ENCODE peak calls at places on chromosomes 7 and 10, in five cellular contexts. One of them, this sample, is unnamed.

GRCh38 chr7:158021836-158022235 is 565.8 kb downstream of the PTPRN2 start:
- DNase-seq in Panc1: no peak
- DNase-seq in HCT116: no peak
- DNase-seq in fibroblast of lung: no peak
- DNase-seq in cardiac fibroblast: no peak
- DNase-seq in this sample: no peak

GRCh38 chr10:61024801-61025201 is 80.8 kb upstream of the RHOBTB1 start:
- DNase-seq in HCT116: no peak
- DNase-seq in fibroblast of lung: peak
- DNase-seq in Panc1: no peak
- DNase-seq in cardiac fibroblast: peak
- DNase-seq in this sample: no peak

GRCh38 chr7:16028103-16028502 is 341.6 kb upstream of the MEOX2 start:
- DNase-seq in Panc1: no peak
- DNase-seq in cardiac fibroblast: peak
- DNase-seq in fibroblast of lung: peak
- DNase-seq in HCT116: no peak
- DNase-seq in this sample: peak

GRCh38 chr7:137488038-137488437 is 144.5 kb upstream of the PTN start:
- DNase-seq in Panc1: no peak
- DNase-seq in HCT116: no peak
- DNase-seq in fibroblast of lung: peak
- DNase-seq in cardiac fibroblast: peak
- DNase-seq in this sample: no peak

GRCh38 chr7:101164071-101164840 is 1.1 kb downstream of the VGF start:
- DNase-seq in Panc1: no peak
- DNase-seq in cardiac fibroblast: peak
- DNase-seq in HCT116: no peak
- DNase-seq in fibroblast of lung: peak
- DNase-seq in this sample: no peak

GRCh38 chr10:59674211-59674836 is 35.3 kb downstream of the SLC16A9 start:
- DNase-seq in fibroblast of lung: peak
- DNase-seq in cardiac fibroblast: peak
- DNase-seq in HCT116: no peak
- DNase-seq in Panc1: no peak
- DNase-seq in this sample: peak

GRCh38 chr10:9877978-9878377 is 1139.7 kb upstream of the CELF2 start:
- DNase-seq in Panc1: no peak
- DNase-seq in HCT116: no peak
- DNase-seq in cardiac fibroblast: no peak
- DNase-seq in fibroblast of lung: no peak
- DNase-seq in this sample: no peak

GRCh38 chr10:35331894-35332640 is 4.2 kb upstream of the CCNY start:
- DNase-seq in cardiac fibroblast: peak
- DNase-seq in Panc1: peak
- DNase-seq in HCT116: peak
- DNase-seq in fibroblast of lung: peak
- DNase-seq in this sample: peak

GRCh38 chr7:18469332-18469731 is 26.2 kb upstream of the HDAC9 start:
- DNase-seq in HCT116: no peak
- DNase-seq in Panc1: no peak
- DNase-seq in fibroblast of lung: peak
- DNase-seq in cardiac fibroblast: no peak
- DNase-seq in this sample: peak

GRCh38 chr10:124263726-124264125 is 155.0 kb downstream of the OAT start:
- DNase-seq in Panc1: no peak
- DNase-seq in cardiac fibroblast: no peak
- DNase-seq in fibroblast of lung: no peak
- DNase-seq in HCT116: no peak
- DNase-seq in this sample: no peak

GRCh38 chr10:124264711-124265390 is 153.9 kb downstream of the OAT start:
- DNase-seq in cardiac fibroblast: no peak
- DNase-seq in Panc1: no peak
- DNase-seq in fibroblast of lung: no peak
- DNase-seq in HCT116: no peak
- DNase-seq in this sample: no peak

GRCh38 chr10:124262971-124263370 is 155.8 kb downstream of the OAT start:
- DNase-seq in cardiac fibroblast: no peak
- DNase-seq in HCT116: no peak
- DNase-seq in Panc1: no peak
- DNase-seq in fibroblast of lung: no peak
- DNase-seq in this sample: no peak

GRCh38 chr10:124264271-124264670 is 154.5 kb downstream of the OAT start:
- DNase-seq in HCT116: no peak
- DNase-seq in Panc1: no peak
- DNase-seq in cardiac fibroblast: no peak
- DNase-seq in fibroblast of lung: no peak
- DNase-seq in this sample: no peak

GRCh38 chr10:124262249-124262865 is 156.4 kb downstream of the OAT start:
- DNase-seq in HCT116: no peak
- DNase-seq in Panc1: no peak
- DNase-seq in cardiac fibroblast: no peak
- DNase-seq in fibroblast of lung: no peak
- DNase-seq in this sample: no peak
- TF ChIP-seq CTCF in HCT116: no peak
- TF ChIP-seq CTCF in Panc1: no peak
- TF ChIP-seq CTCF in cardiac fibroblast: no peak
- TF ChIP-seq CTCF in fibroblast of lung: no peak
- TF ChIP-seq CTCF in this sample: no peak

GRCh38 chr10:86263907-86264306 is 102.7 kb downstream of the GRID1 start:
- DNase-seq in HCT116: no peak
- DNase-seq in Panc1: no peak
- DNase-seq in fibroblast of lung: no peak
- DNase-seq in cardiac fibroblast: no peak
- DNase-seq in this sample: no peak
- H3K4me3 ChIP-seq in HCT116: no peak
- H3K4me3 ChIP-seq in Panc1: no peak
- H3K4me3 ChIP-seq in fibroblast of lung: no peak
- H3K4me3 ChIP-seq in cardiac fibroblast: no peak
- H3K4me3 ChIP-seq in this sample: no peak

DNA sequence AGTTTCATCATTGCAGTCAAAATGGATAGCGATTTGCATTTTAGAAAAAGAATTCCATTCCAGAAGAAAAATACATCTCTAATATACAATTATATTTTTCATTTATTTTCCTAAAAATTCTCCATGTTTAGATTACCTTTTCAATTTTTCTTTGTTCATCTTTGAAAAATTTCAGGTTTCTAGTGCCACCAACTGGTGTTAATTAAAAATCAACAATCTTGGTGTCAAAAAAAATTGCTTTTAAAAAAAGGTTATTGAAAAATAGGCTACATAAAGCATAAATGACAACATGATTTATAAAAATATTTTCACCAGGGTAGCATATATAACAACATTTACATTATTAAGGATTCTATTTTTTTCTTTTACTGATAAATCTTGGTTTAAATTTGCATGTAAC is 53.0 kb downstream of the CCDC186 start:
- DNase-seq in HCT116: no peak
- DNase-seq in cardiac fibroblast: no peak
- DNase-seq in fibroblast of lung: no peak
- DNase-seq in Panc1: no peak
- DNase-seq in this sample: no peak
- TF ChIP-seq CTCF in HCT116: no peak
- TF ChIP-seq CTCF in cardiac fibroblast: no peak
- TF ChIP-seq CTCF in fibroblast of lung: no peak
- TF ChIP-seq CTCF in Panc1: no peak
- TF ChIP-seq CTCF in this sample: no peak

DNA sequence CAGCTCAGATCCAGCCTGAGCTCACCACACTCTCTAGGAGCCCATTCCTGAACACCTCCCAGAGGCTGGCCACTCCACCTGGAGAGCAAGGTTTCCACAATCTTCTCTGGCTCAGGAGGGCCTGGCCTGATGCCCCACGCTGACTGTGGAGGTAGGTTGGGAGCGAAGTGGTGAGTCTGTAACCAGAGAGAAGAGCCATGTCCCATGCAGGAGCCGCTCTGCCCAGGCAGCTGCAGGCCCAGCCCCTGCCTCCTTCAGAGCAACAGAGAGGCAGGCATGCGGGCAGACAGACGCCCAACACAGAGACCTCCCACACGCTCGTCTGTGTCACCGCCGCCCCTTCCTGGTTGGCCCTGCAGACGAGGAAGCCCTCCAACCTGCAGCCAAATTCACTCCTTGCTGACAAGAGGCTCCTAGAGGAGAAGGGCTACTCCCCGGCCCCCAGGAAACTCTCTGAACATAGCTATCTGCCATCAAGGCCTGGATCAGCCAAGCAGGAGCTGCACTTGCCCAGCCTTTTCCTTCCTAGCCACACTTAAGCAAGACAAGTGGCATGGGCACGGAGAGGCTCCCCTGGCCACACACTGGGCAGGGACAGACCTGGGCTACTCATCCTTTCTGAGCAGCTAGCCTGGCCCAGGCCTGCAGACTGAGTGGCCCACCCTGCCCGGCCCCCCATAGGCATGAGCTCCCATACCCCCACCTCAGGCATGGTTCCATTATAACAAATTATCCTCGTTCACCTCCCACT is 101.9 kb downstream of the GRID1 start:
- DNase-seq in HCT116: no peak
- DNase-seq in cardiac fibroblast: no peak
- DNase-seq in fibroblast of lung: no peak
- DNase-seq in Panc1: no peak
- DNase-seq in this sample: no peak
- H3K4me3 ChIP-seq in HCT116: no peak
- H3K4me3 ChIP-seq in cardiac fibroblast: no peak
- H3K4me3 ChIP-seq in fibroblast of lung: no peak
- H3K4me3 ChIP-seq in Panc1: no peak
- H3K4me3 ChIP-seq in this sample: no peak

DNA sequence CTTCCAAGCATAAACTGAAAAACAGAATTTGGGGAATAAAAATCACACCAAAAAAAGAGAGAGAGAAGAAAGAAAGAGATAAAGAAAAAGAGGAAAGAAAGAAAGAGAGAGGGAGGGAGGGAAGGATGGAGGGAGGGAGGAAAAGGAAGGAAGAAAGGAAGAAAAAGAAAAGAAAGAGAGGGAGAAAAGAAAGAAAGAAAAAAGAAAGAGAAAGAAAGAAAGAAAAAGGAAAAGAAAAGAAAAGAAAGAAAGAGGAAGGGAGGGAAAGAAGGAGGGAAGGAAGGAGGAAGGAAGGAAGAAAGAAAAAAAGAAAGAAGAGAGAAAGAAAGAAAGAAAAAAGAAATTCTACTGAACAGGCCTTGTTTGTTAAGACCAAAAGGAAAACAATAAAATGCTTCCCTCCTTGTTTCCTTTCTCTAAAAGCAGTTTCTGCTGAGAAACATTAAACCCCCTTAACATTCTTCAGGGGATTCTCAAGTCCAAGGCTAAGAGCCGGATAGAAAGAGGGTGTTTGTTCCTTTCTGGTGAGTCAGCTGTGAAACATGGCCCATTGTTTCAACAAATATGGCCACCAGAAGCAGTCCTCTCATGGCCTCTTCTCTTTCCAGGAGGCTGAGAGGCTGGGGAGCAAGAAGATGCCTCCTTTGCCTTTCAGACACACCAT is 46.9 kb upstream of the GPAM start:
- DNase-seq in Panc1: no peak
- DNase-seq in HCT116: no peak
- DNase-seq in fibroblast of lung: peak
- DNase-seq in cardiac fibroblast: no peak
- DNase-seq in this sample: no peak
- TF ChIP-seq CTCF in Panc1: no peak
- TF ChIP-seq CTCF in HCT116: no peak
- TF ChIP-seq CTCF in fibroblast of lung: no peak
- TF ChIP-seq CTCF in cardiac fibroblast: no peak
- TF ChIP-seq CTCF in this sample: no peak

GRCh38 chr10:55627526-55628170 is 733.4 kb downstream of the ZWINT start:
- DNase-seq in fibroblast of lung: peak
- DNase-seq in HCT116: no peak
- DNase-seq in Panc1: no peak
- DNase-seq in cardiac fibroblast: no peak
- DNase-seq in this sample: no peak
- H3K4me3 ChIP-seq in fibroblast of lung: no peak
- H3K4me3 ChIP-seq in HCT116: no peak
- H3K4me3 ChIP-seq in Panc1: no peak
- H3K4me3 ChIP-seq in cardiac fibroblast: peak
- H3K4me3 ChIP-seq in this sample: no peak

DNA sequence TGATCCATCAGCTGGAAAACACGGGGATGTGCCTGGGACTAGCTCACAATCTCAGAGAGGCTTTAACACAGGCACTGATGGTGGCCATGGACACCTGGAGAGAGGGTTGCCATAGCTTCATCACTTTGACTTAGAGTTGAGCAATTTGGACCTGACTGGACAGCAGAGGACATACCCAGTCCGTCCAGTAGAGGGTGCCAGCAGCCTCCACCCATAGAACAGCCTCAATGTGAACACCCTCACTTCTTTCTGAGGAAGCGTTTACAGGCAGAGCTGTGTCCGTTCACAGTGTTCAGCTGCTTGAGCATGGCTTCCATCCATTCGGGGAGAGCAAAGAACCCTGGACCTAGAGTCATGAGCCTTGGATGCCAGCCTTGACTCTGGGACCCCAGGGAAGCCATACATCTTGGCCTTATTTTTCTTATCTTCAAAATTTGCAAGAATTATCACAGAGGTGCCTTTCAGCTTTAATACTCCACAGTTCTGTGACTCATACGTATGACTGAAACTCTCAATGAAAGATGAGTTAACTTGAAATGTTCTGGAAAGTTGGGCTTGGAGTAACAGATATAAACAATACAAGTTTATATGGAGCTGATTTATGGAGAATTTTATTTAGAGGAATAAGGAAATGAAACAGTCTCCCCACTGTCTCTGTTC is 302.9 kb upstream of the PODXL start:
- DNase-seq in fibroblast of lung: peak
- DNase-seq in HCT116: peak
- DNase-seq in Panc1: peak
- DNase-seq in cardiac fibroblast: peak
- DNase-seq in this sample: peak
- TF ChIP-seq CTCF in fibroblast of lung: peak
- TF ChIP-seq CTCF in HCT116: peak
- TF ChIP-seq CTCF in Panc1: peak
- TF ChIP-seq CTCF in cardiac fibroblast: peak
- TF ChIP-seq CTCF in this sample: peak

This sample was measured in AG09309.